ENCODE peak calls at places on chromosomes 6 and 20, in eight cellular contexts. G, E, W, T, P, U, J and L are unnamed samples.

GRCh38 chr6:151807513-151808330 is at the start of gene ESR1:
- DNase-seq in G (no peak), E (no peak), W (peak; percentile 16), T (no peak), P (peak; percentile 39), U (peak; percentile 76), J (no peak), L (peak; percentile 71)

GRCh38 chr6:119653329-119653728 is 303.8 kb upstream of the MAN1A1 start:
- DNase-seq in G (no peak), E (no peak), W (no peak), T (no peak), P (no peak), U (no peak), J (no peak), L (no peak)

GRCh38 chr20:46255440-46256104 is 52.7 kb downstream of the CDH22 start:
- DNase-seq in G (no peak), E (peak; percentile 2), W (peak; percentile 50), T (no peak), P (no peak), U (peak; percentile 81), J (no peak), L (peak; percentile 45)

GRCh38 chr6:70381436-70381786 is 31.9 kb upstream of the FAM135A start:
- DNase-seq in G (no peak), E (no peak), W (no peak), T (no peak), P (no peak), U (no peak), J (no peak), L (no peak)

GRCh38 chr20:16106191-16106849 is 466.9 kb downstream of the KIF16B start:
- DNase-seq in G (no peak), E (no peak), W (no peak), T (no peak), P (no peak), U (no peak), J (no peak), L (no peak)

GRCh38 chr6:63456734-63457133 is 115.5 kb upstream of the LOC128125822 start:
- DNase-seq in G (no peak), E (no peak), W (no peak), T (no peak), P (no peak), U (no peak), J (no peak), L (no peak)

GRCh38 chr20:3603108-3603507 is 60.1 kb downstream of the GFRA4 start:
- DNase-seq in G (no peak), E (no peak), W (no peak), T (no peak), P (no peak), U (no peak), J (no peak), L (no peak)

GRCh38 chr20:61705909-61706308 is 359.8 kb downstream of the TAF4 start:
- DNase-seq in G (no peak), E (no peak), W (no peak), T (no peak), P (no peak), U (no peak), J (no peak), L (no peak)

GRCh38 chr20:64049887-64050260 is 435 bp upstream of the SOX18 start:
- DNase-seq in G (no peak), E (no peak), W (no peak), T (no peak), P (no peak), U (no peak), J (no peak), L (no peak)

GRCh38 chr6:44267252-44267651 is 1.9 kb upstream of the NFKBIE start:
- DNase-seq in G (no peak), E (no peak), W (no peak), T (no peak), P (no peak), U (peak; percentile 58), J (no peak), L (peak; percentile 10)

GRCh38 chr20:56967916-56968315 is 298.5 kb downstream of the BMP7 start:
- DNase-seq in G (no peak), E (no peak), W (no peak), T (no peak), P (no peak), U (no peak), J (no peak), L (no peak)

GRCh38 chr6:97293198-97293696 is 10.2 kb upstream of the MMS22L start:
- DNase-seq in G (peak; percentile 15), E (no peak), W (no peak), T (no peak), P (no peak), U (no peak), J (no peak), L (no peak)

GRCh38 chr6:3137057-3137777 is 18.7 kb downstream of the BPHL start:
- DNase-seq in G (peak; percentile 56), E (no peak), W (no peak), T (no peak), P (no peak), U (no peak), J (no peak), L (no peak)

GRCh38 chr6:93036835-93037234 is 382.5 kb downstream of the EPHA7 start:
- DNase-seq in G (peak; percentile 1), E (no peak), W (peak; percentile 25), T (no peak), P (no peak), U (no peak), J (no peak), L (no peak)

GRCh38 chr6:131678401-131678800 is 22.8 kb downstream of the OR2A4 start:
- DNase-seq in G (no peak), E (no peak), W (no peak), T (no peak), P (no peak), U (no peak), J (no peak), L (no peak)